ENCODE peak calls at places on chromosome 6, in eight cellular contexts. One of them, this sample, is unnamed.
A peak's percentile ranks its signal among the peaks of the same experiment; 100 is the strongest.

GRCh38 chr6:170046786-170047626 is 243.9 kb downstream of the DLL1 start:
- DNase-seq in NCI-H460: no peak
- DNase-seq in head of caudate nucleus: peak; percentile 8
- DNase-seq in T47D: no peak
- DNase-seq in activated CD4-positive, CD25-positive, alpha-beta regulatory T cell: no peak
- DNase-seq in stimulated activated CD8-positive, alpha-beta memory T cell treated with anti-CD3 and anti-CD28 coated beads, Interleukin-4, amount 100 ng/mL, for 24 hours: no peak
- DNase-seq in lung: no peak
- DNase-seq in stimulated activated CD4-positive, alpha-beta T cell treated with anti-CD3 and anti-CD28 coated beads, Interleukin-1b, Interleukin-23, amount 100 ng/mL, for 1 hour: no peak
- DNase-seq in this sample: no peak

GRCh38 chr6:111534366-111534765 is 51.3 kb upstream of the REV3L start:
- DNase-seq in stimulated activated CD8-positive, alpha-beta memory T cell treated with anti-CD3 and anti-CD28 coated beads, Interleukin-4, amount 100 ng/mL, for 24 hours: no peak
- DNase-seq in head of caudate nucleus: no peak
- DNase-seq in NCI-H460: no peak
- DNase-seq in T47D: peak; percentile 7
- DNase-seq in lung: peak; percentile 61
- DNase-seq in stimulated activated CD4-positive, alpha-beta T cell treated with anti-CD3 and anti-CD28 coated beads, Interleukin-1b, Interleukin-23, amount 100 ng/mL, for 1 hour: no peak
- DNase-seq in activated CD4-positive, CD25-positive, alpha-beta regulatory T cell: no peak
- DNase-seq in this sample: no peak

GRCh38 chr6:155396605-155397004 is 59.0 kb downstream of the NOX3 start:
- DNase-seq in T47D: no peak
- DNase-seq in head of caudate nucleus: no peak
- DNase-seq in lung: no peak
- DNase-seq in stimulated activated CD4-positive, alpha-beta T cell treated with anti-CD3 and anti-CD28 coated beads, Interleukin-1b, Interleukin-23, amount 100 ng/mL, for 1 hour: no peak
- DNase-seq in activated CD4-positive, CD25-positive, alpha-beta regulatory T cell: no peak
- DNase-seq in stimulated activated CD8-positive, alpha-beta memory T cell treated with anti-CD3 and anti-CD28 coated beads, Interleukin-4, amount 100 ng/mL, for 24 hours: no peak
- DNase-seq in NCI-H460: no peak
- DNase-seq in this sample: no peak

GRCh38 chr6:170438402-170438753 is 114.7 kb downstream of the PSMB1 start:
- DNase-seq in T47D: no peak
- DNase-seq in stimulated activated CD4-positive, alpha-beta T cell treated with anti-CD3 and anti-CD28 coated beads, Interleukin-1b, Interleukin-23, amount 100 ng/mL, for 1 hour: no peak
- DNase-seq in lung: peak; percentile 86
- DNase-seq in head of caudate nucleus: peak; percentile 47
- DNase-seq in activated CD4-positive, CD25-positive, alpha-beta regulatory T cell: no peak
- DNase-seq in stimulated activated CD8-positive, alpha-beta memory T cell treated with anti-CD3 and anti-CD28 coated beads, Interleukin-4, amount 100 ng/mL, for 24 hours: peak; percentile 27
- DNase-seq in NCI-H460: peak; percentile 45
- DNase-seq in this sample: no peak

GRCh38 chr6:10412948-10413849 is 1.7 kb downstream of the TFAP2A start:
- DNase-seq in activated CD4-positive, CD25-positive, alpha-beta regulatory T cell: no peak
- DNase-seq in stimulated activated CD8-positive, alpha-beta memory T cell treated with anti-CD3 and anti-CD28 coated beads, Interleukin-4, amount 100 ng/mL, for 24 hours: no peak
- DNase-seq in lung: no peak
- DNase-seq in head of caudate nucleus: no peak
- DNase-seq in T47D: no peak
- DNase-seq in NCI-H460: no peak
- DNase-seq in stimulated activated CD4-positive, alpha-beta T cell treated with anti-CD3 and anti-CD28 coated beads, Interleukin-1b, Interleukin-23, amount 100 ng/mL, for 1 hour: no peak
- DNase-seq in this sample: no peak

GRCh38 chr6:155352130-155352420 is 37.8 kb upstream of the TFB1M start:
- DNase-seq in lung: no peak
- DNase-seq in stimulated activated CD4-positive, alpha-beta T cell treated with anti-CD3 and anti-CD28 coated beads, Interleukin-1b, Interleukin-23, amount 100 ng/mL, for 1 hour: no peak
- DNase-seq in head of caudate nucleus: no peak
- DNase-seq in T47D: no peak
- DNase-seq in NCI-H460: no peak
- DNase-seq in activated CD4-positive, CD25-positive, alpha-beta regulatory T cell: no peak
- DNase-seq in stimulated activated CD8-positive, alpha-beta memory T cell treated with anti-CD3 and anti-CD28 coated beads, Interleukin-4, amount 100 ng/mL, for 24 hours: no peak
- DNase-seq in this sample: no peak

GRCh38 chr6:43743682-43744381 is 26.2 kb upstream of the VEGFA start:
- DNase-seq in head of caudate nucleus: no peak
- DNase-seq in T47D: no peak
- DNase-seq in stimulated activated CD8-positive, alpha-beta memory T cell treated with anti-CD3 and anti-CD28 coated beads, Interleukin-4, amount 100 ng/mL, for 24 hours: no peak
- DNase-seq in lung: no peak
- DNase-seq in activated CD4-positive, CD25-positive, alpha-beta regulatory T cell: no peak
- DNase-seq in NCI-H460: no peak
- DNase-seq in stimulated activated CD4-positive, alpha-beta T cell treated with anti-CD3 and anti-CD28 coated beads, Interleukin-1b, Interleukin-23, amount 100 ng/mL, for 1 hour: no peak
- DNase-seq in this sample: no peak

GRCh38 chr6:32105433-32105832 is 3.7 kb downstream of the TNXB start:
- DNase-seq in NCI-H460: no peak
- DNase-seq in T47D: no peak
- DNase-seq in activated CD4-positive, CD25-positive, alpha-beta regulatory T cell: no peak
- DNase-seq in head of caudate nucleus: no peak
- DNase-seq in stimulated activated CD8-positive, alpha-beta memory T cell treated with anti-CD3 and anti-CD28 coated beads, Interleukin-4, amount 100 ng/mL, for 24 hours: no peak
- DNase-seq in stimulated activated CD4-positive, alpha-beta T cell treated with anti-CD3 and anti-CD28 coated beads, Interleukin-1b, Interleukin-23, amount 100 ng/mL, for 1 hour: no peak
- DNase-seq in lung: no peak
- DNase-seq in this sample: no peak

GRCh38 chr6:166313255-166314070 is 5.3 kb upstream of the PRR18 start:
- DNase-seq in NCI-H460: peak; percentile 23
- DNase-seq in T47D: no peak
- DNase-seq in stimulated activated CD8-positive, alpha-beta memory T cell treated with anti-CD3 and anti-CD28 coated beads, Interleukin-4, amount 100 ng/mL, for 24 hours: peak; percentile 44
- DNase-seq in head of caudate nucleus: peak; percentile 75
- DNase-seq in lung: no peak
- DNase-seq in stimulated activated CD4-positive, alpha-beta T cell treated with anti-CD3 and anti-CD28 coated beads, Interleukin-1b, Interleukin-23, amount 100 ng/mL, for 1 hour: no peak
- DNase-seq in activated CD4-positive, CD25-positive, alpha-beta regulatory T cell: no peak
- DNase-seq in this sample: no peak

GRCh38 chr6:82711992-82712788 is 348.6 kb downstream of the TPBG start:
- DNase-seq in lung: no peak
- DNase-seq in stimulated activated CD8-positive, alpha-beta memory T cell treated with anti-CD3 and anti-CD28 coated beads, Interleukin-4, amount 100 ng/mL, for 24 hours: no peak
- DNase-seq in T47D: no peak
- DNase-seq in head of caudate nucleus: no peak
- DNase-seq in stimulated activated CD4-positive, alpha-beta T cell treated with anti-CD3 and anti-CD28 coated beads, Interleukin-1b, Interleukin-23, amount 100 ng/mL, for 1 hour: no peak
- DNase-seq in NCI-H460: no peak
- DNase-seq in activated CD4-positive, CD25-positive, alpha-beta regulatory T cell: no peak
- DNase-seq in this sample: no peak

GRCh38 chr6:139050770-139051313 is 22.3 kb downstream of the ABRACL start:
- DNase-seq in lung: no peak
- DNase-seq in head of caudate nucleus: no peak
- DNase-seq in NCI-H460: no peak
- DNase-seq in stimulated activated CD8-positive, alpha-beta memory T cell treated with anti-CD3 and anti-CD28 coated beads, Interleukin-4, amount 100 ng/mL, for 24 hours: no peak
- DNase-seq in activated CD4-positive, CD25-positive, alpha-beta regulatory T cell: no peak
- DNase-seq in T47D: no peak
- DNase-seq in stimulated activated CD4-positive, alpha-beta T cell treated with anti-CD3 and anti-CD28 coated beads, Interleukin-1b, Interleukin-23, amount 100 ng/mL, for 1 hour: no peak
- DNase-seq in this sample: no peak

This sample was measured in activated naive CD4-positive, alpha-beta T cell.